ENCODE peak calls at places on chromosomes 7 and 10, in five cellular contexts. P, K, D, V and C are unnamed samples. For H3K27me3, the result is how much of the 10 kb centered on the place peaks cover.

GRCh38 chr7:151243045-151243349 is 5.5 kb downstream of the SMARCD3 start:
- DNase-seq in P (no peak), K (no peak), V (no peak), D (no peak), C (no peak)

GRCh38 chr10:105605104-105605503 is 964.0 kb downstream of the SORCS3 start:
- DNase-seq in D (no peak), V (no peak), K (no peak), P (no peak), C (no peak)

GRCh38 chr10:113991091-113991860 is 52.4 kb upstream of the ADRB1 start:
- DNase-seq in V (no peak), K (no peak), D (no peak), P (no peak), C (peak)

GRCh38 chr7:97872025-97872669 is at the start of gene ASNS:
- DNase-seq in V (peak), K (peak), D (peak), P (peak), C (peak)

GRCh38 chr7:2982831-2983230 is 60.8 kb downstream of the CARD11 start:
- DNase-seq in D (no peak), P (no peak), V (no peak), K (no peak), C (no peak)

GRCh38 chr7:105829681-105830322 is 46.6 kb downstream of the ATXN7L1 start:
- DNase-seq in V (no peak), P (no peak), K (no peak), D (no peak), C (no peak)

GRCh38 chr10:61028861-61029361 is 84.9 kb upstream of the RHOBTB1 start:
- DNase-seq in P (no peak), K (no peak), V (no peak), D (no peak), C (no peak)

GRCh38 chr7:81430150-81430549 is 339.7 kb downstream of the HGF start:
- DNase-seq in V (peak), P (peak), D (no peak), K (no peak), C (no peak)

GRCh38 chr7:38451840-38452239 is 178.4 kb upstream of the TARP start:
- DNase-seq in P (peak), K (peak), D (peak), V (peak), C (peak)

DNA sequence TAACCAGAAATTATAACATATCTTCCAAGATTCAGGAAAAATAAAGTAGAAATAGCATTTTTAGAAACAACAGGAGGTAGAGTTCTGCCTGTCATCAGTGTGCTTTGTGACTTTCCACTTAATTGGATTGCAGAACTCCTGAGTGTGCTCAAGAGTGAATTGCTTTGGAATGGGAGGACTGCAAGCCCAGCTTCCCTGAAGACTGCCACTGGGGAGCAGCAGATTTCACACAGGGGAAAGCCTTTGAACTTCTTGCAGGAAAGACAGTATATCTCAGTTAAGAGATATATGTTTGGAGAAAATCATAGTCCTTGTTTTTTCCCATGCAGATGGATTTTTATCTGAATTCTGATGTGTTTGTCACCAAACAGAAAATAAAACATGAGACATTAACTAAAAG is 124.5 kb downstream of the TMEM168 start:
- DNase-seq in K (peak), P (peak), V (peak), D (no peak), C (no peak)
- TF ChIP-seq CTCF in K (peak), P (peak), V (peak), D (peak), C (no peak)

DNA sequence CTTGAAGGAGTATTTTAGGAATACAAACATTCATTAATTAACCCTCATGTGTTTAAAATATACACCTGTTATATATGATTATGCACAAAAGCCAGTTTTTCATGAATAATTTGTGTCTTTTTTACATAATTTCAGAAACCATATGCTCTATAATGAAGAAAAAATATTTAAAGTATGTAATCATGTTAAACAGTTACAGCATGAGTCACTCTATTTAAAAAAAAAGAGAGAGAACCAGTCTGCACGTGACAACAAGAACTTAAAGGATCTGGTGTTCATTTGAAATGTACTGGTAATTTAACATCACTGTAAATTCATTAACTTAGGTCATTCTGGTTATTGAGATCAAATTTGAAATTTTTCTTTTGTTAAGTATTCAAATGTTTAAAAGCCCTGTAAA is 228.5 kb downstream of the CACNB2 start:
- DNase-seq in P (no peak), V (no peak), K (peak), D (no peak), C (no peak)
- TF ChIP-seq EZH2phosphoT487 in P (no peak), V (no peak), K (no peak), D (no peak), C (no peak)

GRCh38 chr10:49608166-49608758 is 1.8 kb upstream of the SLC18A3 start:
- DNase-seq in D (no peak), V (no peak), K (no peak), P (no peak), C (no peak)

GRCh38 chr10:49610735-49611165 is 640 bp downstream of the SLC18A3 start:
- DNase-seq in V (no peak), D (no peak), P (no peak), K (no peak), C (no peak)

GRCh38 chr10:49610015-49610734 is at the start of gene SLC18A3:
- DNase-seq in P (peak), K (no peak), D (no peak), V (peak), C (no peak)

GRCh38 chr10:49608925-49609282 is 1.2 kb upstream of the SLC18A3 start:
- DNase-seq in P (peak), V (peak), D (no peak), K (no peak), C (no peak)

GRCh38 chr10:49609283-49610014 is 661 bp upstream of the SLC18A3 start:
- DNase-seq in P (peak), V (peak), K (no peak), D (no peak), C (no peak)
- H3K27me3 ChIP-seq in P (half or more), V (half or more), K (half or more), D (under half), C (under half)

GRCh38 chr10:80170641-80171040 is 34.7 kb downstream of the ANXA11 start:
- DNase-seq in V (no peak), P (no peak), K (no peak), D (no peak), C (no peak)

GRCh38 chr10:80167471-80167870 is 34.9 kb downstream of the PLAC9 start:
- DNase-seq in P (no peak), K (no peak), D (no peak), V (no peak), C (no peak)

GRCh38 chr10:80170026-80170425 is 35.3 kb downstream of the ANXA11 start:
- DNase-seq in P (no peak), V (no peak), D (no peak), K (no peak), C (no peak)

GRCh38 chr10:80168111-80168511 is 35.6 kb downstream of the PLAC9 start:
- DNase-seq in K (no peak), V (no peak), D (no peak), P (no peak), C (no peak)

GRCh38 chr10:80168679-80169380 is 36.3 kb downstream of the PLAC9 start:
- DNase-seq in V (peak), D (no peak), P (peak), K (no peak), C (peak)
- TF ChIP-seq CTCF in V (peak), D (peak), P (peak), K (no peak), C (peak)

GRCh38 chr7:20374391-20374790 is 43.7 kb downstream of the ITGB8 start:
- DNase-seq in D (no peak), P (no peak), K (peak), V (no peak), C (no peak)
- TF ChIP-seq EZH2phosphoT487 in D (no peak), P (no peak), K (no peak), V (no peak), C (no peak)

DNA sequence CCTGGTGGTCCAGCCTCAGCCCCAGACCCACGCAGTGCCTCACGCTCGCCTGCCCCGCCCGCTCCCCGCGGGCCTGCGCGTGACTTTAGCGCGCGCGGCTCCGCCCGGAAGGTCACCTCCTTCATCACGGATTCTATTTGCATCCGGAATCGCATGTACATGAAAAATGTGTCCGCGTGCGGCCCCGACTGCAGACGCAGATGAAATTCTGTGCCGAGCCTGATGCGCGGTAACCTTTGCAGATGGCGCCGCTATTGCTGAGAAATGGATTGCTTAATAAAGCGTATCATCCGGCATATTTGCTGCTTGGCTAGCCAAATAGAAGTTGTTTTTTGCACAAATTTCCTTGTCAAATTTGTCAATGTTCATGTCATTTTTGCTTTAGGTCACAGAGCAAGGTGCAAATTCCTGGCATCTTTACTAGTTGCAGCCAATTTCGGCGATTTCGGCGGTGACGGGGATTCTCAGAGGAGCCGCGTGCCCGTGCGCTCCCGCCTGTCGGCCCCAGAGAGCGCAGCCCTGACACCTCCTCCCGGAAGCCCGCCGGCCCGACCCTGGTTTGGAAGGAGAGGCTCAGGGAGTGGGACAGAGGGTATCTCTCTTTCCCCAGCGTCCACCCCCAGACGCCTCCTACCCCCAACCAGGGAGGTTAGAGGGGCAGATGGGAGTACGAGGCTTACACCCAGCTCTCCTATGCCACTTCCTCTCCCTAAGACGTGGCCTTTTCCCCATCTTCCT is 85.9 kb upstream of the PAX2 start:
- DNase-seq in P (no peak), K (no peak), V (peak), D (no peak), C (no peak)
- H3K27me3 ChIP-seq in P (half or more), K (half or more), V (half or more), D (under half), C (half or more)